ENCODE peak calls at places on chromosomes 11 and 22, in five cellular contexts. N is thoracic aorta, T is stomach, I is iPS DF 6.9, Q is mucosa of descending colon. Z is an unnamed sample.

GRCh38 chr22:35972559-35972958 is 56.1 kb downstream of the RBFOX2 start:
- DNase-seq in T (no peak), I (no peak), Q (no peak), N (no peak), Z (no peak)

GRCh38 chr22:17205432-17205831 is 13.8 kb downstream of the ADA2 start:
- DNase-seq in N (no peak), I (no peak), T (no peak), Q (no peak), Z (no peak)

GRCh38 chr11:121741316-121741715 is 288.5 kb upstream of the SORL1-AS1 start:
- DNase-seq in N (no peak), I (no peak), T (no peak), Q (no peak), Z (no peak)

GRCh38 chr11:100562102-100562501 is 125.0 kb upstream of the ARHGAP42 start:
- DNase-seq in I (no peak), Q (no peak), T (no peak), N (no peak), Z (no peak)

GRCh38 chr11:94876645-94877445 is 96.5 kb downstream of the CWC15 start:
- DNase-seq in N (peak; percentile 68), Q (peak; percentile 62), I (no peak), T (no peak), Z (peak; percentile 56)

GRCh38 chr11:23959466-23959865 is 537.4 kb upstream of the LUZP2 start:
- DNase-seq in T (no peak), Q (no peak), N (no peak), I (no peak), Z (no peak)

GRCh38 chr22:25987948-25988347 is 181.3 kb upstream of the SEZ6L start:
- DNase-seq in Q (no peak), I (no peak), T (no peak), N (no peak), Z (no peak)

GRCh38 chr11:60357771-60358170 is 20.6 kb upstream of the MS4A7 start:
- DNase-seq in I (no peak), T (no peak), Q (no peak), N (no peak), Z (no peak)

GRCh38 chr11:76831911-76832310 is 28.8 kb upstream of the ACER3 start:
- DNase-seq in Q (no peak), T (no peak), I (no peak), N (no peak), Z (no peak)

GRCh38 chr11:10095412-10096207 is 198.4 kb downstream of the SBF2 start:
- DNase-seq in Q (no peak), N (no peak), I (no peak), T (no peak), Z (no peak)

GRCh38 chr11:95593101-95593500 is 196.5 kb downstream of the FAM76B start:
- DNase-seq in T (no peak), Q (no peak), N (no peak), I (no peak), Z (no peak)

GRCh38 chr11:303359-303758 is 4.0 kb upstream of the IFITM5 start:
- DNase-seq in N (no peak), T (no peak), Q (peak; percentile 45), I (no peak), Z (no peak)

GRCh38 chr22:46108564-46109473 is 41.5 kb upstream of the PPARA start:
- DNase-seq in T (peak; percentile 79), I (no peak), Q (no peak), N (no peak), Z (peak; percentile 57)
- H3K36me3 ChIP-seq in T (peaks cover 53% of the 10 kb centered on the region), I (no peaks in the 10 kb centered on the region), Q (no peaks in the 10 kb centered on the region), N (peaks cover 34% of the 10 kb centered on the region), Z (no peaks in the 10 kb centered on the region)

GRCh38 chr11:68370211-68371111 is 58.1 kb downstream of the LRP5 start:
- DNase-seq in N (no peak), I (no peak), Q (no peak), T (no peak), Z (no peak)

GRCh38 chr11:68372625-68373024 is 60.2 kb downstream of the LRP5 start:
- DNase-seq in T (no peak), Q (no peak), N (no peak), I (no peak), Z (no peak)

GRCh38 chr11:68372114-68372513 is 59.7 kb downstream of the LRP5 start:
- DNase-seq in T (no peak), Q (no peak), I (no peak), N (no peak), Z (no peak)

GRCh38 chr11:68369756-68370155 is 57.4 kb downstream of the LRP5 start:
- DNase-seq in T (no peak), I (no peak), N (no peak), Q (no peak), Z (no peak)

DNA sequence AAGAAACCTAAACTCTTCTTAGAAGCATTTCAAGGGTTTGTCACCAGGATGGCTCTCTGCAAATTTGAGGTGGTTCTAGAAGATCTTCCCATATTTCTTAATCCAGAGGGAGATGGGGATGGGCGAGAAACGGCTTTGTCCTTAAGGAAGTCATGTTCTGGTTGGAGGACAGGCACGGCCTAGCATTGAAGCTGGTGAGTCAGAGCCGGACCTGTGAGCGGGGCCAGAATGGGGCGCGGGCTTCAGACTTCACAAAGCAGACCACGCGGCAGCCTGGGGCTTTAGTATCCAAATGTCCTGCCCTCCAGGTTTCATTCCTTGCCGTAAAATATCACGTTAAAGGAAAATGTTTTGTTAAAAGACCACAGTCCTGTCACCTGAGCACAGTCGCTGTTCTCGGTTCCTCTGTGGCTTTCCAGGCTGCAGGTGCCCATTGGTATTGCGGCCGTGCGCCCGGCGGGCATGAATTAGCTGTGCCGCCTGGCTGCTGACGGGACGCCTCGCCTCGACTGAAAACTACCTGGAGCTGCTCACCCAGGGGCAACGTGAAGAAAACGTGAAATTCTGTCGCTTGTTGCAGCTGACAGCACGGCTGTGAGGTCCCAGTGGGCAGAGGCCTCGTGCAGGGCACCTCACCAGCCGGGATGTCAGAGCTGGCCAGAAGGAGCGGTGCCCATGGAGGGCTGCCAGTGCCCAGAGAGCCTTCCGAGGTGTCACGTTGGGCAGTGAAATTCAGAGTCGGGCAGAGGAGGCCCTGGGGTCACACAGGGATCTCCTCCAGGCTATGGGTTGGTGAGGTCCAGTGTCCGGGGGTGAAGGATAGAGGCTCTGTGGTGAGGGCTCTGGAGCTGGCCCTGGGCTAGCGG is 59.0 kb downstream of the LRP5 start:
- DNase-seq in Q (no peak), I (no peak), T (no peak), N (no peak), Z (no peak)
- H3K4me3 ChIP-seq in Q (no peak overlapping the region), I (no peak overlapping the region), T (no peak overlapping the region), N (no peak overlapping the region), Z (no peak overlapping the region)

GRCh38 chr11:70432065-70432464 is 33.7 kb downstream of the CTTN start:
- DNase-seq in T (no peak), I (no peak), N (no peak), Q (no peak), Z (no peak)
- H3K36me3 ChIP-seq in T (peaks cover 81% of the 10 kb centered on the region), I (peaks cover 76% of the 10 kb centered on the region), N (peaks cover 79% of the 10 kb centered on the region), Q (peaks cover 4% of the 10 kb centered on the region), Z (peaks cover 34% of the 10 kb centered on the region)

DNA sequence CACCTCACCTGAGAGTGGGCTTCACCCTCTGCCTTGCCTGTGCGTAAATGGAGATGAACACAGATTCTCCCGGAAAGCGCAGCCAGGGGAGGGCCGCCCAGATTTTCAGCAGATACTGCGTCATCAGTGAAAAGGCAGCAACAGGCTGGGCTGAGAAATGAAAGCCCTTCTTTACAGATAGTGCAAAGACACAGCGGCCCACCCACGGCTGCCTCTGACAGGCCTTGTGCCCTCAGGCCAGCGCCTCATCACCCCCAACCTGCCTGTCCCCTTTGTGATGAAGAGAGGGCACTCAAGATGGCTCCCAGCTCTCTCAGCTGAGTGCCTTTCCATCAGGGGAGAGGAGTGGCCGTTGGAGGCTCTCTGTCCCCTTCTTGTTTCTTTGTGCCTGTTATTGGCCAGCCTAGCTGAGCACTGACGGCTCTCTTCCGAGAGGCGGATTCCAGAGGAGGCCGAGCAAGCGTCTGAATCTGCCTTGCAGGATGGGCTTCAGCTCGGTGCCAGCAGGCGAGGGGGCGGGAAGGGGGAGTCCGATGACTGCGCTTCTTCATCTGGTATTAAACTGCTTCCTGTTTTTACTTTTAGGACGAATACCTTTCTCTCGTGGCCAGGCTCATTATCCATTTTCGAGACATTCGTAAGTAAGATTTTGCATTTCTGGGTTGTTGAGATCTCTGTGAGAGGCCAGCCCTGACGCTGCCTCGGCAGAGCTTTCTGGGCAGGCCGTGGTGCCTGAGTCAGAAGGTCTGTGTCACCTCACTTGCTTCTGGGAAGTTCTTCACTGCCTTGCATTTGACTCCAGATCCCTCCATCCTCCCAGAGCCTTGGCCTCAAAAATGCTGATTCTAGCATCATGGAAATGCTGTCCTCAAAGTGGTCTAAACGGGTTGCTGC is 43.7 kb downstream of the MED15 start:
- DNase-seq in T (no peak), I (no peak), Q (no peak), N (no peak), Z (no peak)
- H3K4me3 ChIP-seq in T (no peak overlapping the region), I (no peak overlapping the region), Q (no peak overlapping the region), N (peak overlapping the region; percentile 7), Z (no peak overlapping the region)

GRCh38 chr11:117376517-117376916 is 48.9 kb downstream of the CEP164 start:
- DNase-seq in T (no peak), N (no peak), I (no peak), Q (no peak), Z (no peak)

GRCh38 chr11:117369521-117369920 is 41.9 kb downstream of the CEP164 start:
- DNase-seq in T (no peak), Q (no peak), I (no peak), N (no peak), Z (no peak)

GRCh38 chr11:117375960-117376359 is 48.3 kb downstream of the CEP164 start:
- DNase-seq in Q (no peak), T (no peak), I (no peak), N (no peak), Z (no peak)

GRCh38 chr11:117371453-117371852 is 43.8 kb downstream of the CEP164 start:
- DNase-seq in N (no peak), Q (no peak), I (no peak), T (no peak), Z (no peak)

DNA sequence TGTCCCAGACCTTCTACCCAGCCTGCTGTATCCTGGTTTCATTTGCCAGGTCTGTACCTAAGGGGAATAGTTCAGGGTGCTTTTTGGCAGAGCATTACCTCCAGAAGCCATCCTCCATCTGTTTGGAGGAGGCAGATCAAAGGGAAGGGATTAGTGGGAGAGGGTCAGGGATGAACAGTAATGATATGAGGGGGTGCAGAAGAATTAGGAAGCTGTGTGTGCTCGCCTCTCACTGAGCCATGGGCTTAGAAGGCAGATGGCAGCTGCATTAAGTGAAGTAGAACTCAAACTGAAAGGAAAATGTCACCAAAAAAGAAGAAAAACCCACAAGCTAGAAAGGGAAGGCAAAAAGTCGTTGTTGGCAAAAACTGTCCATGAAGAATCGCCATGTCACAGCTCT is 46.7 kb downstream of the CEP164 start:
- DNase-seq in I (no peak), T (no peak), N (no peak), Q (no peak), Z (no peak)
- H3K36me3 ChIP-seq in I (peaks cover 7% of the 10 kb centered on the region), T (peaks cover 25% of the 10 kb centered on the region), N (peaks cover 46% of the 10 kb centered on the region), Q (no peaks in the 10 kb centered on the region), Z (no peaks in the 10 kb centered on the region)

DNA sequence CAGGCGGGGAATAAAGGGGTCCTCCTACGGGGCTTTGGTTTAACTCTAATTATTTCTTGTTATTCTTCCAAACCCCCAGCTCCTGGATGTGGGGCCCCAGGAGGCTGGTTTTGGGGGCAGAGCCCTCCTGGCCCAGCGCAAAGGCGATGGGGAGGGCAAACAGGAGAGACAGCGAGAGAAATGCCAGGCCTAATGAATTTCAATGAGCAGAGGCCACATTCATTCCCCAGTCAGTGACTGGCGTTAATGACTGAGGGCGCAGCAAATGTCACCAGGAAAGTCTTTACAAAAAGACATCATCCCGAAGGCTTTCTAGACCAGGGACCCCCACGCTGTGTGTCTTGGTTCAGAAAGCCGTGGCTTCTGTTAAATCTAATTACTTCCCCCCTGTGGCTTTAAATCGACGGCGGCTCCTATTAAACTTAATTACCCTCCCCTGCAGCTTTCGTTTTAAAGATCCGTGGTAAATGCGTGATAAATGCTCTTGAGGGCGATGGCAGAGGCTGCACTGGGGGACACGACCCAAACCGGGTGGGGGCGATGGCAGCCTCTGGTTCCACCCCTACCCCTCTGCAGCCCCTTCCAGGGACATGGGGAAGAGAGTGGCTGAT is 1.5 kb upstream of the FGF19 start:
- DNase-seq in T (no peak), N (no peak), Q (no peak), I (no peak), Z (no peak)
- H3K4me3 ChIP-seq in T (no peak overlapping the region), N (no peak overlapping the region), Q (no peak overlapping the region), I (no peak overlapping the region), Z (no peak overlapping the region)

Z was measured in colonic mucosa.